ENCODE peak calls at places on chromosomes 12 and 14, in ten cellular contexts. Y, J, Z, U, Q, R, D, O, E and M are unnamed samples.

GRCh38 chr12:43758247-43758727 is 303 bp downstream of the PUS7L start:
- DNase-seq in E (peak), R (peak), Z (peak), J (peak), D (peak), Q (no peak), Y (peak), U (peak), O (peak), M (no peak)

GRCh38 chr14:30373053-30373849 is 185.7 kb upstream of the G2E3 start:
- DNase-seq in J (no peak), D (no peak), Y (no peak), R (no peak), Z (no peak), Q (no peak), E (no peak), O (no peak), U (no peak), M (no peak)

GRCh38 chr12:53862831-53863230 is 75.8 kb upstream of the HOXC13 start:
- DNase-seq in Y (no peak), Q (no peak), J (no peak), O (no peak), Z (peak), D (no peak), U (no peak), E (no peak), R (no peak), M (no peak)

GRCh38 chr12:92107621-92108131 is 38.0 kb downstream of the BTG1 start:
- DNase-seq in O (no peak), Z (no peak), J (no peak), R (no peak), D (peak), Q (no peak), U (peak), E (no peak), Y (no peak), M (no peak)

GRCh38 chr12:114976959-114977358 is 293.0 kb upstream of the TBX3 start:
- DNase-seq in Y (no peak), E (peak), U (no peak), J (no peak), Z (peak), R (peak), D (peak), Q (peak), O (no peak), M (no peak)

GRCh38 chr12:129681151-129681550 is 222.7 kb downstream of the TMEM132D start:
- DNase-seq in E (no peak), R (no peak), Z (no peak), U (no peak), D (no peak), O (no peak), J (no peak), Q (no peak), Y (no peak), M (no peak)

GRCh38 chr14:61474671-61475070 is 153.3 kb downstream of the PRKCH start:
- DNase-seq in Y (no peak), R (no peak), J (no peak), Z (peak), O (no peak), D (no peak), E (no peak), U (no peak), Q (no peak), M (no peak)

GRCh38 chr14:24172871-24173281 is 996 bp downstream of the REC8 start:
- DNase-seq in U (no peak), J (no peak), E (no peak), O (no peak), Z (no peak), R (no peak), Y (no peak), Q (no peak), D (no peak), M (no peak)

GRCh38 chr14:70338550-70338949 is 20.9 kb downstream of the COX16 start:
- DNase-seq in D (no peak), J (no peak), R (no peak), E (no peak), O (no peak), U (no peak), Y (no peak), Q (no peak), Z (no peak), M (no peak)

GRCh38 chr12:69658203-69658602 is 40.9 kb downstream of the BEST3 start:
- DNase-seq in R (peak), J (no peak), Z (no peak), E (no peak), D (no peak), O (no peak), Q (no peak), U (no peak), Y (no peak), M (no peak)

GRCh38 chr14:100663528-100664052 is 63.1 kb upstream of the DLK1 start:
- DNase-seq in Z (no peak), Q (no peak), J (no peak), U (no peak), Y (no peak), E (no peak), R (no peak), D (no peak), O (no peak), M (no peak)

GRCh38 chr12:116037941-116038837 is 239.3 kb downstream of the MED13L start:
- DNase-seq in Z (peak), O (no peak), J (no peak), R (no peak), D (peak), Y (no peak), E (no peak), Q (peak), U (no peak), M (no peak)

GRCh38 chr12:81294325-81295190 is 216.7 kb downstream of the ACSS3 start:
- DNase-seq in O (no peak), Z (no peak), E (no peak), R (no peak), U (no peak), Y (no peak), D (no peak), J (no peak), Q (no peak), M (no peak)

GRCh38 chr12:107057071-107057834 is 36.1 kb downstream of the CRY1 start:
- DNase-seq in O (no peak), D (peak), E (no peak), R (no peak), Q (peak), U (no peak), Y (no peak), Z (peak), J (no peak), M (no peak)

GRCh38 chr12:15495742-15496141 is 173.4 kb downstream of the PTPRO start:
- DNase-seq in Z (no peak), J (no peak), E (no peak), R (no peak), Y (no peak), Q (no peak), O (no peak), D (no peak), U (no peak), M (no peak)

GRCh38 chr12:105077435-105077834 is 6.8 kb downstream of the ALDH1L2 start:
- DNase-seq in Q (no peak), R (no peak), E (no peak), Z (peak), U (no peak), D (no peak), O (no peak), Y (no peak), J (no peak), M (no peak)

GRCh38 chr12:52157566-52158150 is 34.2 kb downstream of the KRT80 start:
- DNase-seq in O (no peak), E (no peak), Z (no peak), R (no peak), D (no peak), U (no peak), Y (no peak), Q (no peak), J (no peak), M (no peak)

GRCh38 chr14:94532462-94532861 is 23.2 kb upstream of the SERPINA12 start:
- DNase-seq in Y (no peak), E (no peak), U (no peak), D (peak), R (no peak), Z (peak), Q (peak), J (no peak), O (no peak), M (no peak)

GRCh38 chr12:108773798-108774788 is 42.8 kb upstream of the CORO1C start:
- DNase-seq in J (no peak), O (peak), U (no peak), E (peak), D (peak), R (peak), Y (peak), Z (peak), Q (peak), M (no peak)

GRCh38 chr12:115043079-115043478 is 359.1 kb upstream of the TBX3 start:
- DNase-seq in Z (no peak), Q (no peak), R (no peak), D (no peak), J (no peak), O (no peak), U (no peak), E (no peak), Y (no peak), M (no peak)

GRCh38 chr12:26803552-26803951 is 29.4 kb downstream of the ITPR2 start:
- DNase-seq in J (no peak), U (no peak), E (no peak), D (peak), Z (peak), O (no peak), Q (peak), R (peak), Y (peak), M (no peak)

GRCh38 chr14:101912841-101913240 is 51.5 kb upstream of the DYNC1H1 start:
- DNase-seq in Y (no peak), O (no peak), D (no peak), E (no peak), R (no peak), Z (no peak), U (no peak), Q (no peak), J (no peak), M (no peak)

GRCh38 chr12:110012659-110013058 is 13.4 kb downstream of the ANKRD13A start:
- DNase-seq in E (peak), Z (no peak), Y (no peak), Q (no peak), R (no peak), O (no peak), J (no peak), D (no peak), U (no peak), M (no peak)
- TF ChIP-seq CTCF in E (no peak), Z (no peak), Y (no peak), Q (no peak), R (no peak), O (no peak), J (no peak), D (no peak), U (no peak), M (no peak)

GRCh38 chr12:42589465-42590323 is at the start of gene PRICKLE1:
- DNase-seq in E (no peak), R (peak), O (peak), U (peak), D (peak), J (peak), Y (no peak), Z (peak), Q (peak), M (no peak)

GRCh38 chr12:42587564-42588307 is 1.8 kb downstream of the PRICKLE1 start:
- DNase-seq in Y (no peak), O (no peak), J (no peak), E (peak), Z (no peak), U (no peak), Q (no peak), R (no peak), D (no peak), M (no peak)

GRCh38 chr12:42588981-42589464 is 523 bp downstream of the PRICKLE1 start:
- DNase-seq in R (peak), J (peak), U (peak), Y (no peak), O (peak), Z (no peak), E (no peak), Q (peak), D (no peak), M (no peak)

GRCh38 chr12:42588308-42588836 is 1.2 kb downstream of the PRICKLE1 start:
- DNase-seq in R (peak), E (no peak), U (no peak), Q (no peak), Y (no peak), Z (no peak), O (no peak), D (no peak), J (no peak), M (no peak)

GRCh38 chr12:42590324-42590934 is 883 bp upstream of the PRICKLE1 start:
- DNase-seq in U (peak), J (no peak), Z (no peak), E (no peak), R (peak), Y (no peak), D (no peak), Q (no peak), O (peak), M (no peak)
- TF ChIP-seq CTCF in U (no peak), J (no peak), Z (no peak), E (no peak), R (no peak), Y (no peak), D (no peak), Q (no peak), O (no peak), M (no peak)

DNA sequence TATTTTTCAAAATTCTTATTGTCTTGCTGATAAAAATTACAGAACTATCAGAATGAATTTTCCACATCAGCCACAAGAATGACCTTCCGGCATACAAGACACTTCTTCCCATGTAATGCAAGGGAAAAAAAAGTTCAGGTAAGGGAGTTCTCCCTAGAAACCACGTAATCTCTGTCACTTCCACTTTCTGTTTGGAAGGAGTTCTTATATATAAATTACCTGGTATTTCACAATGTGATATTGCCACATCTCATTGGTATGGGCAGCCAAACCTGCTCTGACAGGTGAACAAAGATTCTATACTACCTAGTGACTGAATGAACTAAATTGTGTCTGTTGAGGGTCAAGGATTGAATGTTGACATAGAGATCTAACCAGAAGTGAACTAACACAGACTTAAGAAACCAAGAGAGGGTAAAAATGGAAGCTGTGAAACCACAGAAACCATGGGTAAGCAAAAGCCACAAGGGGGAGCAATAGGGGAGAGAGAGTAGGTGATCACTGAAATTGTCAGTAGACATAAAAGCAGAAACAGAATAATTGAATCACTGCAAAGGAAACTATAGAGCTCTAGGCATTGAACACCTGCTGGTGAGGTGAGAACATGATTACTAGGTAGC is 161.3 kb downstream of the RPL10L start:
- DNase-seq in Q (no peak), Z (no peak), E (peak), U (peak), Y (no peak), R (peak), J (no peak), D (no peak), O (no peak), M (no peak)
- TF ChIP-seq CTCF in Q (peak), Z (no peak), E (no peak), U (no peak), Y (no peak), R (peak), J (peak), D (no peak), O (no peak), M (peak)

GRCh38 chr12:121838096-121838495 is 20.6 kb downstream of the HPD start:
- DNase-seq in J (no peak), U (no peak), O (no peak), E (no peak), Z (no peak), D (no peak), Q (no peak), R (no peak), Y (no peak), M (no peak)

GRCh38 chr12:121843236-121843982 is 15.2 kb downstream of the HPD start:
- DNase-seq in D (no peak), O (no peak), J (no peak), Z (no peak), Q (no peak), E (no peak), Y (no peak), U (no peak), R (no peak), M (no peak)

GRCh38 chr12:121839993-121840761 is 18.5 kb downstream of the HPD start:
- DNase-seq in E (no peak), J (no peak), Q (no peak), Y (no peak), R (no peak), D (peak), O (no peak), U (no peak), Z (no peak), M (no peak)

GRCh38 chr12:121837680-121838079 is 21.0 kb downstream of the HPD start:
- DNase-seq in Q (no peak), Y (no peak), Z (no peak), R (no peak), E (no peak), J (no peak), U (no peak), D (no peak), O (no peak), M (no peak)

DNA sequence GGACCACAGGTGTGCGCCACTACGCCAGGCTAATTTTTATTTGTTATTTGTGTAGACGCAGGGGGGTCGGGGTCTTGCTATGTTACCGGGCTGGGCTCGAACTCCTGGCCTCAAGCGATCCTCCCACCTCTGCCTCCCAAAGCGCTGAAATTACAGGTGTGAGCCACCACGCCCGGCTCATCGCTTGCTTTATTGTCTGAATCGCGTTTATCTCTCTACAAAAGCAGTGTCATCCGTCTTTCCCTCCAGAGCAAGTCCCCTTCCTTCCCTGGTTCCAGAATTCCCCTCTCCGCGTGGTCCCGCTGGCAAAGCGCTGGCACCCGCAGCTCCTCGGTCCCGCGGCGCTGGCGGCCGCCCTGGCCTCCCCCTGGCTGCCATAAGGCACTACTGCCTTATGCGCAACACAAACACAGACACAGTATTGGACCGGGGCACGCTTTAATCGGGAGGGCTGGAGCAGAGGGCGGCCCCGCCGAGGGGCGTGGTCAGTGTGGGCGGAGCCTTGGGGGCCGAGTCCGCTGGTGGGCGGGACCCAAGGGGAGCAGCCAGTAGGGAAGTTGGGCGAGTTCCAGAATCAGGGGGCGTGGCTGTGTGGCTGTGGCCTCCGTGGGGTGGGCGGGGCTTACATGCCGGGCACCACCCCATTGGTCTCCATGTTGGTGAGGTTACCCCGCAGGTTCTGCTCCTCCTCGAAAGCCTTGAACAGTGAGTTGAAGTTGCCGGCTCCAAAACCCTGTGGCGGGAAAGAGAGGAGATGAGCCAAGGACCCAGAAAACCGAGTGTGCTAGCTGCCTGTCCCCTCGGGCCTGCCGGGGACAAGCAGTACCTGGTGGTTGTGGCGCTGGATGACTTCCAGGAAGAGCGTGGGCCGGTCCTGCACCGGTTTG is 19.3 kb downstream of the HPD start:
- DNase-seq in Q (peak), Z (peak), D (peak), R (peak), U (peak), O (peak), Y (peak), E (no peak), J (peak), M (peak)
- TF ChIP-seq CTCF in Q (peak), Z (peak), D (peak), R (no peak), U (no peak), O (no peak), Y (peak), E (no peak), J (peak), M (no peak)

GRCh38 chr14:103724116-103724515 is 8.5 kb downstream of the ZFYVE21 start:
- DNase-seq in Y (no peak), R (no peak), Z (peak), O (peak), J (no peak), D (peak), Q (peak), U (no peak), E (no peak), M (no peak)
- TF ChIP-seq CTCF in Y (no peak), R (no peak), Z (no peak), O (no peak), J (no peak), D (no peak), Q (peak), U (no peak), E (no peak), M (no peak)

GRCh38 chr12:111155521-111155920 is 213.4 kb downstream of the PHETA1 start:
- DNase-seq in E (no peak), R (no peak), O (no peak), J (no peak), Z (no peak), Q (no peak), U (no peak), D (no peak), Y (no peak), M (no peak)

GRCh38 chr12:111155020-111155419 is 213.9 kb downstream of the PHETA1 start:
- DNase-seq in R (no peak), Q (no peak), Y (no peak), Z (no peak), D (no peak), J (no peak), O (no peak), U (no peak), E (no peak), M (no peak)

GRCh38 chr12:111154180-111154579 is 214.7 kb downstream of the PHETA1 start:
- DNase-seq in Z (peak), R (no peak), O (no peak), E (no peak), J (no peak), U (no peak), Q (no peak), Y (no peak), D (no peak), M (no peak)

GRCh38 chr12:111157486-111157885 is 211.4 kb downstream of the PHETA1 start:
- DNase-seq in O (no peak), J (no peak), D (no peak), R (no peak), Y (no peak), Q (no peak), E (no peak), U (no peak), Z (no peak), M (no peak)

GRCh38 chr12:111156304-111156703 is 212.6 kb downstream of the PHETA1 start:
- DNase-seq in Z (no peak), U (no peak), J (no peak), D (no peak), Q (no peak), Y (no peak), R (no peak), E (no peak), O (no peak), M (no peak)
- TF ChIP-seq CTCF in Z (no peak), U (no peak), J (no peak), D (no peak), Q (no peak), Y (peak), R (peak), E (no peak), O (no peak), M (no peak)

DNA sequence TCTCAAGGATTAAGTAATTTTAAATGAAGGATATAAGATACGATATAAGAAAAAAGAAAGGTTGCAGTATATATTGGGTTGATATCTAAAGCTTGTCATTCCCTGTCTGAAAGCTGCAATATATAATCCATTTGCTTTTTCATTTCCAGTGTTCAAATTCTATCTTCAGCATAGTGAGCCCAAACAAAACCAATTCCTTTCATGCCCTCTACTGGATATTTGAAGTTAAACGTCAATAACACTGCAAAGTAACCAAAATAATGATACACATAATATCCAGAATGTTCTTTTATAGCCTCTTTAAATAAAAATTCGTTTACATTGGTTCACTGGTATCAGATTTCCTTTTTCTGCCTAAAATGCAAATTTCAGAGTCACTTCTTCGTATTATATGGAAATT is 64.5 kb upstream of the DAAM1 start:
- DNase-seq in J (no peak), Y (no peak), U (no peak), Q (peak), D (no peak), Z (peak), E (no peak), R (peak), O (no peak), M (no peak)
- TF ChIP-seq CTCF in J (peak), Y (no peak), U (no peak), Q (peak), D (peak), Z (peak), E (peak), R (peak), O (no peak), M (peak)

GRCh38 chr14:37890095-37890494 is 294.7 kb downstream of the TTC6 start:
- DNase-seq in D (no peak), J (no peak), Z (no peak), O (no peak), R (no peak), U (no peak), E (no peak), Y (no peak), Q (no peak), M (no peak)
- TF ChIP-seq CTCF in D (peak), J (peak), Z (peak), O (no peak), R (no peak), U (no peak), E (no peak), Y (no peak), Q (no peak), M (no peak)